ENCODE peak calls at places on chromosomes 13 and 19, in seven cellular contexts. One of them, this sample, is unnamed.

GRCh38 chr13:59422646-59423045 is 741.1 kb downstream of the DIAPH3 start:
- DNase-seq in HCT116: no peak
- DNase-seq in A549: no peak
- DNase-seq in heart left ventricle: no peak
- DNase-seq in GM12892: no peak
- DNase-seq in IMR-90: peak
- DNase-seq in tibial nerve: no peak
- DNase-seq in this sample: no peak

GRCh38 chr13:62483774-62484173 is 1068.1 kb upstream of the PCDH20 start:
- DNase-seq in HCT116: no peak
- DNase-seq in A549: no peak
- DNase-seq in heart left ventricle: no peak
- DNase-seq in GM12892: no peak
- DNase-seq in IMR-90: peak
- DNase-seq in tibial nerve: no peak
- DNase-seq in this sample: no peak

GRCh38 chr13:109919715-109920375 is 133.5 kb upstream of the IRS2 start:
- DNase-seq in HCT116: no peak
- DNase-seq in A549: no peak
- DNase-seq in heart left ventricle: no peak
- DNase-seq in GM12892: no peak
- DNase-seq in IMR-90: peak
- DNase-seq in tibial nerve: no peak
- DNase-seq in this sample: no peak

GRCh38 chr13:70339738-70340137 is 231.5 kb upstream of the KLHL1 start:
- DNase-seq in HCT116: peak
- DNase-seq in A549: no peak
- DNase-seq in heart left ventricle: no peak
- DNase-seq in GM12892: no peak
- DNase-seq in IMR-90: no peak
- DNase-seq in tibial nerve: no peak
- DNase-seq in this sample: no peak

GRCh38 chr13:83752141-83752540 is 130.1 kb downstream of the SLITRK1 start:
- DNase-seq in HCT116: no peak
- DNase-seq in A549: no peak
- DNase-seq in heart left ventricle: no peak
- DNase-seq in GM12892: no peak
- DNase-seq in IMR-90: peak
- DNase-seq in tibial nerve: no peak
- DNase-seq in this sample: no peak

GRCh38 chr13:80363890-80364503 is 23.1 kb upstream of the SPRY2 start:
- DNase-seq in HCT116: no peak
- DNase-seq in A549: no peak
- DNase-seq in heart left ventricle: no peak
- DNase-seq in GM12892: no peak
- DNase-seq in IMR-90: peak
- DNase-seq in tibial nerve: no peak
- DNase-seq in this sample: peak

GRCh38 chr19:17090501-17091074 is 15.0 kb downstream of the MYO9B start:
- DNase-seq in HCT116: no peak
- DNase-seq in A549: no peak
- DNase-seq in heart left ventricle: no peak
- DNase-seq in GM12892: no peak
- DNase-seq in IMR-90: peak
- DNase-seq in tibial nerve: no peak
- DNase-seq in this sample: no peak

GRCh38 chr19:40539070-40539469 is 37.6 kb upstream of the SHKBP1 start:
- DNase-seq in HCT116: no peak
- DNase-seq in A549: no peak
- DNase-seq in heart left ventricle: no peak
- DNase-seq in GM12892: no peak
- DNase-seq in IMR-90: no peak
- DNase-seq in tibial nerve: no peak
- DNase-seq in this sample: no peak

GRCh38 chr19:14413765-14414171 is 5.4 kb downstream of the DDX39A start:
- DNase-seq in HCT116: no peak
- DNase-seq in A549: no peak
- DNase-seq in heart left ventricle: no peak
- DNase-seq in GM12892: no peak
- DNase-seq in IMR-90: peak
- DNase-seq in tibial nerve: no peak
- DNase-seq in this sample: no peak

GRCh38 chr13:95023405-95023804 is 277.8 kb downstream of the ABCC4 start:
- DNase-seq in HCT116: no peak
- DNase-seq in A549: no peak
- DNase-seq in heart left ventricle: no peak
- DNase-seq in GM12892: no peak
- DNase-seq in IMR-90: peak
- DNase-seq in tibial nerve: no peak
- DNase-seq in this sample: no peak

GRCh38 chr19:47745010-47745901 is at the start of gene NOP53:
- DNase-seq in HCT116: peak
- DNase-seq in A549: peak
- DNase-seq in heart left ventricle: peak
- DNase-seq in GM12892: peak
- DNase-seq in IMR-90: peak
- DNase-seq in tibial nerve: peak
- DNase-seq in this sample: peak
- TF ChIP-seq POLR2A in HCT116: no peak
- TF ChIP-seq POLR2A in A549: peak
- TF ChIP-seq POLR2A in heart left ventricle: peak
- TF ChIP-seq POLR2A in GM12892: peak
- TF ChIP-seq POLR2A in IMR-90: peak
- TF ChIP-seq POLR2A in tibial nerve: peak
- TF ChIP-seq POLR2A in this sample: peak

DNA sequence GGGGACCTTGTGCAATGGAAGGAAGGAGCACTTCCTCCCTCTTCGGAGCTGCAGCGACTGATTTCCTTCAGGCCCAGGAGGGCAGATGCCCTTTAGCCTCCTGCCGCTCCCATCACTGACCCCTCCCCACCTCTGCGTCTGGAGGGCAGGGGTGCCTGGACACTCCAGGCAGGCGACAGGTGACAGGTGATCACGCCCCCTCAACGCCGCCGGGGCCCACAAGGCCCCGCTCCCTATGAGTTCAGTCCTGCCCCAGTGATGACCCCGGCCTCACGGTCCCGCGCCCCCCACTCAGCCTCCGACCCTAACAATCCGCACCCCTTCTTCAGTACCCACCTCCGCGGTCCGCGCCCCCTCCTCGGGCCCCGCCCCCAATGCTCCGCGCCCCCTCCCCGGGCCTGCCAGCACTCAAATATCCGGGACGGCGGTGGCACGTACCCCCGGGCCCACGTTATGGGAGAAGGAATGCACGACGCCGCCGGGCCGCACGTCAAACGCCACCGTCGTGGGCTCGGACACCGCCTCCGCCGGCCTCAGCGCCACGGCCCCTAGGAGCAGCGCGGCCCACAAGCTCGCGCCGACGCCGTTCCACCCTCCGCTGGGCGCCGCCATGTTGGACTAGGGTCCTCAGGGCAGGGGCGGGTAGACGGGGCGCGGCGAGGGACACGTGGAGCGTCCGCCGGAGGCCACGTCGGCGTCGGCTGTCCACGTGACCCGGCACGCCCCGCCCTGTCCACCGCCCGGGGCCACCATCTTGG is at the start of gene MYDGF:
- DNase-seq in HCT116: peak
- DNase-seq in A549: peak
- DNase-seq in heart left ventricle: peak
- DNase-seq in GM12892: peak
- DNase-seq in IMR-90: peak
- DNase-seq in tibial nerve: peak
- DNase-seq in this sample: peak
- TF ChIP-seq POLR2A in HCT116: peak
- TF ChIP-seq POLR2A in A549: peak
- TF ChIP-seq POLR2A in heart left ventricle: peak
- TF ChIP-seq POLR2A in GM12892: peak
- TF ChIP-seq POLR2A in IMR-90: peak
- TF ChIP-seq POLR2A in tibial nerve: peak
- TF ChIP-seq POLR2A in this sample: peak

DNA sequence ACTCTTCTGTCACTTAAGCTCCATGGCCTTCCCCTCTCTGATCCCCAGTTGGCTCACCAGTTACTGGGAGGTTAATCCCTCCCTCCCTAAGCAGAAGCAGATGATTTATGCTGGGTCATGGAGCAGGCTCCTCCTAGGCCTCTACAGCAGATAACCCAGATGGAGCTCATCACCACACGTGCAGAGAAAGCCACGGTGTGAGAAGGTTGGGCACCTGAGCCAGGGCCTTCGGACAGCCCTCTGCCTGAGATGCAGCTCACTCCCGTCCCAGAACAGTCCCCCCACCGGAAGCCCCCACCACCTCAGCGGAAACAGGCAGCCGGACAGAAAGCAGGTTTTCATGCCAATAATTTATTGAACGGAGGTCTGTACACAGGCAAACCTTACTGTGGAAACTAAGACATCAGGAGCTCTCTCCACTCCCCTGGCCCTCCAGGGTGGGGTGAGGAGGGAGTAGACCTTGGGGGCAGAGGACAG is 9.8 kb downstream of the ZNF526 start:
- DNase-seq in HCT116: no peak
- DNase-seq in A549: no peak
- DNase-seq in heart left ventricle: no peak
- DNase-seq in GM12892: no peak
- DNase-seq in IMR-90: peak
- DNase-seq in tibial nerve: no peak
- DNase-seq in this sample: no peak
- TF ChIP-seq POLR2A in HCT116: no peak
- TF ChIP-seq POLR2A in A549: no peak
- TF ChIP-seq POLR2A in heart left ventricle: no peak
- TF ChIP-seq POLR2A in GM12892: peak
- TF ChIP-seq POLR2A in IMR-90: no peak
- TF ChIP-seq POLR2A in tibial nerve: no peak
- TF ChIP-seq POLR2A in this sample: no peak

GRCh38 chr13:51996660-51997059 is 14.6 kb downstream of the ATP7B start:
- DNase-seq in HCT116: no peak
- DNase-seq in A549: no peak
- DNase-seq in heart left ventricle: no peak
- DNase-seq in GM12892: no peak
- DNase-seq in IMR-90: no peak
- DNase-seq in tibial nerve: no peak
- DNase-seq in this sample: no peak
- TF ChIP-seq POLR2A in HCT116: no peak
- TF ChIP-seq POLR2A in A549: no peak
- TF ChIP-seq POLR2A in heart left ventricle: no peak
- TF ChIP-seq POLR2A in GM12892: no peak
- TF ChIP-seq POLR2A in IMR-90: no peak
- TF ChIP-seq POLR2A in tibial nerve: no peak
- TF ChIP-seq POLR2A in this sample: no peak

DNA sequence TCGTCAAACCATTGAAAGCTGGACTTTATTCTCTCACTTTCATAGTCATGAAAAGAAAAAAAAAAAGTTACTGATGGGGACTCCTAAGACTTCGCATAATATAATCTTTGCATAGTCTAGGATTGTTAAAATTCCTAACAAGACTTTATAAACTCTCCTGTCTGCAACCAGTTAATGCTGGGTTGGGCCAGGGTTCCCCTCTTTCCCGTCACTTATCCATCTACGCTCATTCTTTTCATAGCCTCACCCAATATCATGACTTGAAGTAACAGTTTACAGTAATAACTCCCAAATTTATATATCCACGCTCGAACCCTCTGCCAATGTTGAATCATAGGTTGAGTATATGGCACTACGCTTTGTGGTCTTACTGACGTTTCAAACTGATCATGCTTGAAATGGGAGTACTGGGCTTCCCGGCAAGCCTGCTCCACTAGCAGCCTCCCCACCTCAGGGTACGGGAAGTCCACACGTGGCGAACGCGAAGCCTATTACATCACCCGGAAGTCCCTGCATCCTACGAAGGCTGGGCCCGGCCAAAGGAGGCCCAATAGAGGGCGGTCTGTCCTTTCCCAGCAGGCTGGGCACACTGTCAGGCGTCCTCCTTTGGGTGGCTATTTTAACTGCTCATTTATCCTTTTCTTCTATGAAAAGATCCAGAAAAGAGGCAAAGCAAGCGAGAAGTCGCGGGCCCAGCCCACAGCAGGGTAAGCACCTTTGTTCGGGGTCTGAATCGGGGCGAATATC is 694 bp upstream of the ZNF460 start:
- DNase-seq in HCT116: peak
- DNase-seq in A549: peak
- DNase-seq in heart left ventricle: peak
- DNase-seq in GM12892: peak
- DNase-seq in IMR-90: peak
- DNase-seq in tibial nerve: peak
- DNase-seq in this sample: peak
- TF ChIP-seq POLR2A in HCT116: peak
- TF ChIP-seq POLR2A in A549: peak
- TF ChIP-seq POLR2A in heart left ventricle: peak
- TF ChIP-seq POLR2A in GM12892: peak
- TF ChIP-seq POLR2A in IMR-90: peak
- TF ChIP-seq POLR2A in tibial nerve: no peak
- TF ChIP-seq POLR2A in this sample: peak

GRCh38 chr19:2249880-2250764 is 999 bp downstream of the AMH start:
- DNase-seq in HCT116: no peak
- DNase-seq in A549: no peak
- DNase-seq in heart left ventricle: no peak
- DNase-seq in GM12892: no peak
- DNase-seq in IMR-90: no peak
- DNase-seq in tibial nerve: no peak
- DNase-seq in this sample: no peak
- TF ChIP-seq POLR2A in HCT116: no peak
- TF ChIP-seq POLR2A in A549: no peak
- TF ChIP-seq POLR2A in heart left ventricle: no peak
- TF ChIP-seq POLR2A in GM12892: no peak
- TF ChIP-seq POLR2A in IMR-90: no peak
- TF ChIP-seq POLR2A in tibial nerve: no peak
- TF ChIP-seq POLR2A in this sample: no peak

GRCh38 chr19:58002384-58003152 is at the start of gene ZNF606:
- DNase-seq in HCT116: no peak
- DNase-seq in A549: peak
- DNase-seq in heart left ventricle: peak
- DNase-seq in GM12892: peak
- DNase-seq in IMR-90: peak
- DNase-seq in tibial nerve: peak
- DNase-seq in this sample: peak
- TF ChIP-seq POLR2A in HCT116: no peak
- TF ChIP-seq POLR2A in A549: peak
- TF ChIP-seq POLR2A in heart left ventricle: peak
- TF ChIP-seq POLR2A in GM12892: peak
- TF ChIP-seq POLR2A in IMR-90: peak
- TF ChIP-seq POLR2A in tibial nerve: peak
- TF ChIP-seq POLR2A in this sample: peak

This sample was measured in H54.